ENCODE peak calls at places on chromosomes 4 and X, in six cellular contexts. L is NAMALWA; M is right lobe of liver; B is fibroblast of pulmonary artery; G is CD4-positive, alpha-beta memory T cell; H is lower lobe of right lung. U is an unnamed sample.

GRCh38 chr4:163372035-163372434 is 28.3 kb downstream of the NPY5R start:
- DNase-seq in B (no peak), L (no peak), H (no peak), G (no peak), M (no peak), U (no peak)

GRCh38 chr4:113336556-113336955 is 287.1 kb downstream of the ANK2 start:
- DNase-seq in L (no peak), G (no peak), H (no peak), M (no peak), B (no peak), U (no peak)

GRCh38 chr4:106306561-106306960 is 9.4 kb downstream of the TBCK start:
- DNase-seq in B (no peak), H (no peak), L (no peak), M (no peak), G (no peak), U (no peak)

GRCh38 chr4:38914859-38915258 is 47.3 kb downstream of the FAM114A1 start:
- DNase-seq in M (no peak), B (no peak), L (peak; percentile 11), G (no peak), H (no peak), U (peak; percentile 1)

GRCh38 chr4:52861171-52861873 is 795 bp upstream of the RASL11B start:
- DNase-seq in L (no peak), H (no peak), B (no peak), M (no peak), G (no peak), U (no peak)

GRCh38 chrX:128759745-128760144 is 707.5 kb upstream of the ACTRT1 start:
- DNase-seq in H (no peak), M (no peak), L (no peak), B (no peak), G (no peak), U (no peak)

GRCh38 chr4:5142726-5143125 is 91.4 kb downstream of the STK32B start:
- DNase-seq in L (peak; percentile 11), M (no peak), H (no peak), B (peak; percentile 59), G (no peak), U (no peak)

GRCh38 chr4:159455675-159456235 is 352.9 kb downstream of the RAPGEF2 start:
- DNase-seq in L (peak; percentile 71), G (no peak), B (peak; percentile 58), M (no peak), H (no peak), U (no peak)

GRCh38 chr4:87500107-87500462 is 29.1 kb downstream of the SPARCL1 start:
- DNase-seq in B (no peak), H (no peak), M (no peak), G (no peak), L (no peak), U (no peak)

GRCh38 chr4:38055566-38055965 is 95.4 kb downstream of the PTTG2 start:
- DNase-seq in B (no peak), G (no peak), L (no peak), H (no peak), M (no peak), U (no peak)

GRCh38 chrX:104435249-104435648 is 130.8 kb upstream of the IL1RAPL2 start:
- DNase-seq in M (no peak), L (no peak), B (no peak), H (no peak), G (no peak), U (no peak)

GRCh38 chrX:30327762-30328161 is 18.6 kb upstream of the NR0B1 start:
- DNase-seq in L (no peak), B (no peak), H (no peak), G (no peak), M (no peak), U (no peak)